ENCODE peak calls at places on chromosome 9, in five cellular contexts. I is BJ, C is neural progenitor cell, Z is left ventricle myocardium inferior, U is spleen. L is an unnamed sample.
A peak's percentile ranks its signal among the peaks of the same experiment; 100 is the strongest.

GRCh38 chr9:111959468-111959941 is 62.9 kb downstream of the UGCG start:
- DNase-seq in I (peak; percentile 74), C (no peak), Z (no peak), U (no peak), L (no peak)

GRCh38 chr9:132586830-132587483 is 4.6 kb downstream of the BARHL1 start:
- DNase-seq in I (no peak), C (peak; percentile 60), Z (no peak), U (no peak), L (no peak)

GRCh38 chr9:136942112-136942880 is 2.2 kb downstream of the FBXW5 start:
- DNase-seq in I (no peak), C (no peak), Z (peak; percentile 22), U (peak; percentile 78), L (no peak)

GRCh38 chr9:133437753-133438531 is 15.8 kb downstream of the ADAMTS13 start:
- DNase-seq in I (no peak), C (no peak), Z (no peak), U (no peak), L (no peak)

GRCh38 chr9:112380771-112381181 is 868 bp downstream of the HSDL2 start:
- DNase-seq in I (no peak), C (no peak), Z (no peak), U (no peak), L (no peak)

GRCh38 chr9:126953089-126953809 is 38.7 kb downstream of the RALGPS1 start:
- DNase-seq in I (peak; percentile 21), C (no peak), Z (no peak), U (no peak), L (no peak)

GRCh38 chr9:88789785-88790184 is 201.5 kb upstream of the S1PR3 start:
- DNase-seq in I (no peak), C (no peak), Z (no peak), U (no peak), L (no peak)

GRCh38 chr9:105306533-105307140 is 62.2 kb downstream of the SLC44A1 start:
- DNase-seq in I (no peak), C (no peak), Z (no peak), U (no peak), L (no peak)

GRCh38 chr9:120379611-120380010 is 200.4 kb downstream of the CDK5RAP2 start:
- DNase-seq in I (no peak), C (no peak), Z (no peak), U (no peak), L (no peak)

GRCh38 chr9:30967484-30967883 is 1417.0 kb upstream of the ACO1 start:
- DNase-seq in I (no peak), C (no peak), Z (no peak), U (no peak), L (no peak)

GRCh38 chr9:91714020-91714721 is 235.9 kb downstream of the ROR2 start:
- DNase-seq in I (no peak), C (peak; percentile 75), Z (peak; percentile 45), U (peak; percentile 87), L (peak; percentile 31)

GRCh38 chr9:134358026-134358967 is 32.0 kb downstream of the RXRA start:
- DNase-seq in I (no peak), C (no peak), Z (peak; percentile 74), U (no peak), L (no peak)

GRCh38 chr9:72022846-72023245 is 37.6 kb downstream of the C9orf57 start:
- DNase-seq in I (peak; percentile 47), C (no peak), Z (no peak), U (no peak), L (no peak)

GRCh38 chr9:113011911-113012381 is at the start of gene ZNF883:
- DNase-seq in I (peak; percentile 0), C (peak; percentile 74), Z (peak; percentile 62), U (peak; percentile 77), L (peak; percentile 56)

GRCh38 chr9:72996106-72996505 is 43.3 kb upstream of the ALDH1A1 start:
- DNase-seq in I (no peak), C (no peak), Z (no peak), U (no peak), L (no peak)

GRCh38 chr9:106953166-106953565 is 90.2 kb downstream of the ZNF462 start:
- DNase-seq in I (peak; percentile 42), C (no peak), Z (no peak), U (no peak), L (no peak)

GRCh38 chr9:104107799-104108198 is 13.7 kb downstream of the SMC2 start:
- DNase-seq in I (no peak), C (no peak), Z (no peak), U (no peak), L (no peak)

GRCh38 chr9:4137755-4138154 is 162.1 kb downstream of the GLIS3 start:
- DNase-seq in I (peak; percentile 79), C (no peak), Z (no peak), U (no peak), L (no peak)

GRCh38 chr9:133042676-133043075 is 11.9 kb downstream of the GTF3C5 start:
- DNase-seq in I (no peak), C (no peak), Z (no peak), U (no peak), L (no peak)

GRCh38 chr9:95025213-95026170 is 292.0 kb downstream of the FANCC start:
- DNase-seq in I (peak; percentile 95), C (peak; percentile 31), Z (peak; percentile 68), U (no peak), L (no peak)
- TF ChIP-seq CTCF in I (peak; percentile 67), C (no peak), Z (peak; percentile 56), U (no peak), L (no peak)

GRCh38 chr9:23830459-23830805 is 4.4 kb upstream of the ELAVL2 start:
- DNase-seq in I (no peak), C (no peak), Z (no peak), U (no peak), L (no peak)
- H3K4me3 ChIP-seq in I (no peak overlapping the region), C (peak overlapping the region; percentile 55), Z (no peak overlapping the region), U (no peak overlapping the region), L (no peak overlapping the region)

DNA sequence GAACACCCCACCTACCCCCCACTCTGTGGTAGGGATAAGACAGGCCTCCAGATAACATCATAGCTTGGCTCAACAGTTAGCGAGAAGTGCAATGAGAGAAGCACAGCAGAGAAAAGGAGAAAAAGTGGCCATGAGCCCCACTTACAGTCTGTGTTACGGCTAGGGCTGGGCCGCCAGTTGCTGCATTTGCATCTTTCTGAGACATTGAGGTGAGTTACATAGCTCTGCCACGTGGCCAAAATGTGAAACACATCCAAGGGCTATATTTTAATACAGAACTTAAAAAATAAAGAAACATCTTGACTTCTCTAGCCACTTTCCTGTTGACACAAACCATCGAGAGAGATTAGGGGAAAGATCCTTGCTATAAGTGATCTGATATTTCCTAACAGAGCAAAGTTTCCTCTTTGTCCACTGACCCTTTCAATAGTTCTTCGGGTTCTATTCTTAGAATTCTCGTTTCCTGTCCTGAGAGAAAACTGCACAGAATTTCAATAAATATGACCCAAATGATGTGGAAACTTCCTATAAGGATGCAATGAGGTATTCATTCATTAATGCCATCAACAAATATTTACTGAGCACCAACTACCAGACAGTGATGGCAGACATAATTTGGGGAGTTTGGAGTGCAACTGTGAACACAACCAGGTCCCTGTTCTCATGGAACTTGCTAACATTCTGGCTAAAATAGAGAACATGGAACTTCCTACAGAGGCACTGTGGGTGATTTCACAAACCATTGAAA is 3.3 kb upstream of the TLE4 start:
- DNase-seq in I (no peak), C (no peak), Z (no peak), U (no peak), L (no peak)
- TF ChIP-seq CTCF in I (no peak), C (no peak), Z (no peak), U (no peak), L (no peak)

GRCh38 chr9:130008577-130008976 is 34.4 kb downstream of the FNBP1 start:
- DNase-seq in I (no peak), C (no peak), Z (no peak), U (no peak), L (no peak)

GRCh38 chr9:129999123-129999510 is 43.9 kb downstream of the FNBP1 start:
- DNase-seq in I (peak; percentile 12), C (no peak), Z (no peak), U (no peak), L (no peak)

GRCh38 chr9:130002320-130002719 is 40.7 kb downstream of the FNBP1 start:
- DNase-seq in I (no peak), C (no peak), Z (no peak), U (no peak), L (no peak)

GRCh38 chr9:130001185-130001584 is 41.8 kb downstream of the FNBP1 start:
- DNase-seq in I (no peak), C (no peak), Z (no peak), U (no peak), L (no peak)

GRCh38 chr9:130003943-130004552 is 38.9 kb downstream of the FNBP1 start:
- DNase-seq in I (no peak), C (no peak), Z (no peak), U (no peak), L (no peak)
- H3K4me3 ChIP-seq in I (no peak overlapping the region), C (no peak overlapping the region), Z (no peak overlapping the region), U (no peak overlapping the region), L (no peak overlapping the region)